ENCODE peak calls at places on chromosomes 11 and 22, in five cellular contexts. M, U, W, N and K are unnamed samples.

GRCh38 chr11:125263268-125263790 is 98.8 kb downstream of the PKNOX2 start:
- DNase-seq in M (no peak), U (peak; percentile 95), W (peak; percentile 87), N (peak; percentile 29), K (peak; percentile 73)

GRCh38 chr22:37827056-37827455 is 3.9 kb downstream of the GALR3 start:
- DNase-seq in M (no peak), U (no peak), W (no peak), N (no peak), K (no peak)

GRCh38 chr11:123404626-123405025 is 25.4 kb upstream of the GRAMD1B start:
- DNase-seq in M (no peak), U (no peak), W (peak; percentile 56), N (no peak), K (no peak)

GRCh38 chr22:50236731-50237409 is 8.0 kb downstream of the TUBGCP6 start:
- DNase-seq in M (no peak), U (no peak), W (no peak), N (no peak), K (no peak)

GRCh38 chr11:121553367-121553766 is 100.6 kb upstream of the SORL1-AS1 start:
- DNase-seq in M (no peak), U (no peak), W (no peak), N (no peak), K (no peak)

GRCh38 chr11:118434553-118435232 is 1.6 kb upstream of the KMT2A start:
- DNase-seq in M (peak; percentile 30), U (no peak), W (peak; percentile 64), N (peak; percentile 30), K (peak; percentile 35)

GRCh38 chr11:36264601-36265344 is 24.5 kb downstream of the COMMD9 start:
- DNase-seq in M (no peak), U (no peak), W (no peak), N (no peak), K (no peak)

GRCh38 chr11:85787168-85787567 is 23.8 kb downstream of the SYTL2 start:
- DNase-seq in M (no peak), U (no peak), W (no peak), N (no peak), K (no peak)

GRCh38 chr22:43474161-43475101 is 62.6 kb downstream of the MPPED1 start:
- DNase-seq in M (no peak), U (no peak), W (no peak), N (no peak), K (no peak)

GRCh38 chr11:34358666-34359547 is 1.1 kb upstream of the ABTB2 start:
- DNase-seq in M (peak; percentile 67), U (no peak), W (peak; percentile 91), N (peak; percentile 76), K (peak; percentile 68)

GRCh38 chr11:34366522-34366921 is 8.7 kb upstream of the ABTB2 start:
- DNase-seq in M (no peak), U (no peak), W (no peak), N (peak; percentile 60), K (no peak)

GRCh38 chr22:42347281-42347824 is 76.9 kb upstream of the TCF20 start:
- DNase-seq in M (no peak), U (no peak), W (no peak), N (no peak), K (no peak)

GRCh38 chr11:85132839-85133238 is 494.3 kb downstream of the DLG2 start:
- DNase-seq in M (no peak), U (no peak), W (no peak), N (no peak), K (peak; percentile 39)

GRCh38 chr11:88590366-88590765 is 252.8 kb upstream of the CTSC start:
- DNase-seq in M (no peak), U (no peak), W (no peak), N (no peak), K (no peak)

GRCh38 chr22:17853066-17853465 is 78.8 kb upstream of the BID start:
- DNase-seq in M (no peak), U (no peak), W (no peak), N (no peak), K (no peak)

GRCh38 chr22:32854351-32854804 is 52.9 kb downstream of the TIMP3 start:
- DNase-seq in M (no peak), U (no peak), W (no peak), N (no peak), K (no peak)

GRCh38 chr11:63749624-63750023 is 19.0 kb downstream of the ZFTA start:
- DNase-seq in M (no peak), U (no peak), W (no peak), N (no peak), K (no peak)

GRCh38 chr11:119218141-119218878 is 12.2 kb downstream of the CBL start:
- DNase-seq in M (no peak), U (peak; percentile 44), W (no peak), N (no peak), K (no peak)

GRCh38 chr11:124670732-124671131 is 2.8 kb downstream of the SIAE start:
- DNase-seq in M (peak; percentile 42), U (no peak), W (no peak), N (no peak), K (no peak)

GRCh38 chr11:28919194-28919593 is 811.0 kb downstream of the METTL15 start:
- DNase-seq in M (no peak), U (no peak), W (no peak), N (no peak), K (no peak)

GRCh38 chr22:44192098-44192810 is 11.5 kb downstream of the PARVG start:
- DNase-seq in M (no peak), U (no peak), W (no peak), N (no peak), K (no peak)

GRCh38 chr11:73348838-73349237 is 27.4 kb upstream of the RELT start:
- DNase-seq in M (no peak), U (no peak), W (no peak), N (no peak), K (no peak)

GRCh38 chr11:73349633-73350032 is 26.6 kb upstream of the RELT start:
- DNase-seq in M (no peak), U (no peak), W (no peak), N (no peak), K (no peak)

GRCh38 chr11:73345481-73346147 is 30.6 kb upstream of the RELT start:
- DNase-seq in M (no peak), U (no peak), W (no peak), N (no peak), K (no peak)

GRCh38 chr11:73346186-73346935 is 29.8 kb upstream of the RELT start:
- DNase-seq in M (no peak), U (no peak), W (no peak), N (no peak), K (no peak)

DNA sequence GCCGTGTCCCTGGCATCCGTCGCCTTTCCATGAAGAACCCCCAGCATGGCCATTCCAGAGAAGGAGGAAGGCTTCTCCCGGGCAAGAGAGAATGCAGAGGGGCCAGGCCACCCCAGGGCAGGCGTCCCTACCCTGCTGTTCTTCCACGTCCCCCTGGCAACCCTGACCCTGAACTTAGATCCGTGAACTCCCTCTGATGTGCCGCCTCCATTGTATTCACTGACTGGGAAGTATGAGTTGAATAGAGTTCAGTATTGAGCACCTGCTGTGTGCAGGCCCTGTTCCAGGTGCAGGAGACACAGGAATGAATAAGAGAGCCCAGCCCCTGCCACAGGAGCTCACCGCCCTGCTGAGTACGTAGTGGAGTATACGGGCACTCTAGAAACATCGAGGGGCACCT is 29.1 kb upstream of the RELT start:
- DNase-seq in M (no peak), U (no peak), W (no peak), N (no peak), K (no peak)
- TF ChIP-seq CTCF in M (no peak), U (no peak), W (no peak), N (no peak), K (no peak)

DNA sequence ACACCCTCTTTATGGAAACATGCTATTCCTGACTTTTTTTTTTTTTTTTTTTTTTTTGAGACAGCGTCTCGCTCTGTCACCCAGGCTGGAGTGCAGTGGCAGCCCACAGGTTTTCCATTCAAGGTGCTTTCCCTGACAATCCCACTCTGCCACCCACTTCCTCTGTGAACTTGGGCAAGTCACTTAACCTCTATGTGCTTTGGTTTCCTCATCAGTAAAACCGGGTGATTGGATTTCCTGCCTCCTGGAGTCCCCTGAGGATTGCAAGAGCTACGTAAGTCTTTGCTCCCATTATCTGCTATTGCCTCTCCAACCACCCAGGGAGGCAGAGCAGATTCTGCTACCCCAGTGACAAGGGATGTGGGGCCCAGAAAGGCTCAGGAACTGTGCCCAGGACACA is 54.1 kb downstream of the CELSR1 start:
- DNase-seq in M (no peak), U (no peak), W (no peak), N (no peak), K (no peak)
- TF ChIP-seq CTCF in M (no peak), U (no peak), W (no peak), N (no peak), K (no peak)

GRCh38 chr11:257766-258493 is 20.3 kb upstream of the NLRP6 start:
- DNase-seq in M (no peak), U (no peak), W (peak; percentile 42), N (no peak), K (no peak)
- TF ChIP-seq CTCF in M (no peak), U (no peak), W (no peak), N (no peak), K (no peak)

DNA sequence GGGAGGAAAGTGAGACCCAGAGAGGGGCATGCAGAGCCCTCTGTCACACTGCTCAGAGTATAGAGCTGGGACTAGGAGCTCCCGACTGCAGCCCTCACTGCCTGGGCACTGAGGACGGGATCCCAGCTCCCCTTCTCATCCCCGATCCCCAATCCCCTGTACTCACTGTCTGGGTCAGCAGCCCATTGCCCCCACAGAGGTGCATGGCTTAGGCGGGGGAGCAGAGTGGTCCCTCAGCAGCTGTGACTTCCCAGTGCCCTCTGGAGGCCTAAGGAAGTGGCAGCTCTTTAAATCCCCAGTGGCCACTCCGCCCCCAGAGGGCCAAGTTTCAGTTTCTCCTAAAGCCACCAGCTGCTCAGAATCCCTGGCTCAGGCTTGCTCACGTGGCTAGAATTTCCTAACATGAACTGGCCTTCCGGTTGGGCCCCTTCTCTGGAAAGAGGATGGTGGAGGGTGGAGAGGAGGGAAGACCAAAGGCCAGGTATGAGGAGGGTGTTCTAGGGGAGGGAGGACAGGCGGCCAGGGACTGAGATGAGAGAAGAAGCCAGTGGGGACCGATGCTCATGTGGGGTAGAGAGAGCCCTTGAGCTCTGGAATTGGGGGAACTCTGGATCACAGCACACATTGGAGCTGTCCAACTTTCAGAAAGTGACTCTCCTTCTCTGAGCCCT is at the start of gene BATF2:
- DNase-seq in M (no peak), U (peak; percentile 41), W (peak; percentile 94), N (peak; percentile 89), K (no peak)
- TF ChIP-seq CTCF in M (no peak), U (peak; percentile 42), W (peak; percentile 67), N (peak; percentile 38), K (no peak)

GRCh38 chr11:129278586-129279319 is 86.6 kb upstream of the ARHGAP32 start:
- DNase-seq in M (no peak), U (no peak), W (no peak), N (peak; percentile 23), K (peak; percentile 43)
- TF ChIP-seq CTCF in M (no peak), U (no peak), W (no peak), N (no peak), K (no peak)